ENCODE peak calls at places on chromosomes 3 and 15, in four cellular contexts. One of them, this sample, is unnamed.

GRCh38 chr15:60941448-60941847 is 287.7 kb downstream of the RORA start:
- DNase-seq in uterus: no peak
- DNase-seq in stimulated activated CD8-positive, alpha-beta memory T cell treated with anti-CD3 and anti-CD28 coated beads, Interleukin-15, amount 100 ng/mL, for 24 hours: no peak
- DNase-seq in AG20443: no peak
- DNase-seq in this sample: no peak

GRCh38 chr3:105938101-105938500 is 69.3 kb upstream of the CBLB start:
- DNase-seq in uterus: no peak
- DNase-seq in AG20443: peak
- DNase-seq in stimulated activated CD8-positive, alpha-beta memory T cell treated with anti-CD3 and anti-CD28 coated beads, Interleukin-15, amount 100 ng/mL, for 24 hours: no peak
- DNase-seq in this sample: no peak

GRCh38 chr3:176584413-176585176 is 612.7 kb downstream of the TBL1XR1 start:
- DNase-seq in stimulated activated CD8-positive, alpha-beta memory T cell treated with anti-CD3 and anti-CD28 coated beads, Interleukin-15, amount 100 ng/mL, for 24 hours: no peak
- DNase-seq in AG20443: peak
- DNase-seq in uterus: no peak
- DNase-seq in this sample: no peak

GRCh38 chr3:156782921-156783320 is 43.2 kb upstream of the LEKR1 start:
- DNase-seq in uterus: no peak
- DNase-seq in AG20443: no peak
- DNase-seq in stimulated activated CD8-positive, alpha-beta memory T cell treated with anti-CD3 and anti-CD28 coated beads, Interleukin-15, amount 100 ng/mL, for 24 hours: no peak
- DNase-seq in this sample: no peak

GRCh38 chr3:127373701-127374625 is 86.1 kb upstream of the PRR20G start:
- DNase-seq in stimulated activated CD8-positive, alpha-beta memory T cell treated with anti-CD3 and anti-CD28 coated beads, Interleukin-15, amount 100 ng/mL, for 24 hours: no peak
- DNase-seq in uterus: no peak
- DNase-seq in AG20443: no peak
- DNase-seq in this sample: no peak

GRCh38 chr15:87144775-87145174 is 1065.1 kb downstream of the AGBL1 start:
- DNase-seq in stimulated activated CD8-positive, alpha-beta memory T cell treated with anti-CD3 and anti-CD28 coated beads, Interleukin-15, amount 100 ng/mL, for 24 hours: no peak
- DNase-seq in AG20443: no peak
- DNase-seq in uterus: no peak
- DNase-seq in this sample: no peak

GRCh38 chr3:30611613-30612421 is 5.4 kb downstream of the TGFBR2 start:
- DNase-seq in uterus: no peak
- DNase-seq in stimulated activated CD8-positive, alpha-beta memory T cell treated with anti-CD3 and anti-CD28 coated beads, Interleukin-15, amount 100 ng/mL, for 24 hours: no peak
- DNase-seq in AG20443: peak
- DNase-seq in this sample: no peak

GRCh38 chr15:56767315-56767714 is 34.0 kb upstream of the ZNF280D start:
- DNase-seq in AG20443: no peak
- DNase-seq in stimulated activated CD8-positive, alpha-beta memory T cell treated with anti-CD3 and anti-CD28 coated beads, Interleukin-15, amount 100 ng/mL, for 24 hours: no peak
- DNase-seq in uterus: no peak
- DNase-seq in this sample: no peak

GRCh38 chr15:65309882-65310418 is 5.5 kb downstream of the RNU5B-1 start:
- DNase-seq in uterus: no peak
- DNase-seq in stimulated activated CD8-positive, alpha-beta memory T cell treated with anti-CD3 and anti-CD28 coated beads, Interleukin-15, amount 100 ng/mL, for 24 hours: no peak
- DNase-seq in AG20443: no peak
- DNase-seq in this sample: no peak

This sample was measured in ovary.